ENCODE peak calls at places on chromosomes 2 and 18, in ten cellular contexts. One of them, this sample, is unnamed.

GRCh38 chr18:58640428-58640805 is 11.5 kb upstream of the ALPK2 start:
- DNase-seq in stimulated activated CD4-positive, alpha-beta T cell treated with anti-CD3 and anti-CD28 coated beads, Interleukin-4, amount 100 ng/mL, for 24 hours: no peak
- DNase-seq in DND-41: no peak
- DNase-seq in CD8-positive, alpha-beta T cell: no peak
- DNase-seq in OCI-LY7: no peak
- DNase-seq in fibroblast of lung: no peak
- DNase-seq in HTR-8/SVneo: no peak
- DNase-seq in sigmoid colon: no peak
- DNase-seq in ACHN: no peak
- DNase-seq in suprapubic skin: no peak
- DNase-seq in this sample: no peak

GRCh38 chr2:168758970-168759820 is 43.2 kb upstream of the NOSTRIN start:
- DNase-seq in stimulated activated CD4-positive, alpha-beta T cell treated with anti-CD3 and anti-CD28 coated beads, Interleukin-4, amount 100 ng/mL, for 24 hours: peak
- DNase-seq in DND-41: peak
- DNase-seq in CD8-positive, alpha-beta T cell: no peak
- DNase-seq in OCI-LY7: peak
- DNase-seq in fibroblast of lung: peak
- DNase-seq in HTR-8/SVneo: peak
- DNase-seq in sigmoid colon: no peak
- DNase-seq in ACHN: peak
- DNase-seq in suprapubic skin: no peak
- DNase-seq in this sample: no peak

GRCh38 chr18:40676676-40677075 is 1278.4 kb upstream of the PIK3C3 start:
- DNase-seq in stimulated activated CD4-positive, alpha-beta T cell treated with anti-CD3 and anti-CD28 coated beads, Interleukin-4, amount 100 ng/mL, for 24 hours: no peak
- DNase-seq in DND-41: no peak
- DNase-seq in CD8-positive, alpha-beta T cell: no peak
- DNase-seq in OCI-LY7: no peak
- DNase-seq in fibroblast of lung: no peak
- DNase-seq in HTR-8/SVneo: no peak
- DNase-seq in sigmoid colon: no peak
- DNase-seq in ACHN: no peak
- DNase-seq in suprapubic skin: no peak
- DNase-seq in this sample: no peak

GRCh38 chr2:30717081-30717650 is 90.1 kb downstream of the CAPN13 start:
- DNase-seq in stimulated activated CD4-positive, alpha-beta T cell treated with anti-CD3 and anti-CD28 coated beads, Interleukin-4, amount 100 ng/mL, for 24 hours: no peak
- DNase-seq in DND-41: no peak
- DNase-seq in CD8-positive, alpha-beta T cell: no peak
- DNase-seq in OCI-LY7: no peak
- DNase-seq in fibroblast of lung: no peak
- DNase-seq in HTR-8/SVneo: no peak
- DNase-seq in sigmoid colon: no peak
- DNase-seq in ACHN: no peak
- DNase-seq in suprapubic skin: no peak
- DNase-seq in this sample: no peak

GRCh38 chr2:97736185-97736584 is 22.8 kb downstream of the ZAP70 start:
- DNase-seq in stimulated activated CD4-positive, alpha-beta T cell treated with anti-CD3 and anti-CD28 coated beads, Interleukin-4, amount 100 ng/mL, for 24 hours: no peak
- DNase-seq in DND-41: no peak
- DNase-seq in CD8-positive, alpha-beta T cell: no peak
- DNase-seq in OCI-LY7: no peak
- DNase-seq in fibroblast of lung: no peak
- DNase-seq in HTR-8/SVneo: no peak
- DNase-seq in sigmoid colon: no peak
- DNase-seq in ACHN: no peak
- DNase-seq in suprapubic skin: no peak
- DNase-seq in this sample: no peak

GRCh38 chr2:159200498-159200897 is 86.0 kb downstream of the WDSUB1 start:
- DNase-seq in stimulated activated CD4-positive, alpha-beta T cell treated with anti-CD3 and anti-CD28 coated beads, Interleukin-4, amount 100 ng/mL, for 24 hours: no peak
- DNase-seq in DND-41: no peak
- DNase-seq in CD8-positive, alpha-beta T cell: no peak
- DNase-seq in OCI-LY7: no peak
- DNase-seq in fibroblast of lung: peak
- DNase-seq in HTR-8/SVneo: no peak
- DNase-seq in sigmoid colon: no peak
- DNase-seq in ACHN: no peak
- DNase-seq in suprapubic skin: no peak
- DNase-seq in this sample: no peak

GRCh38 chr18:77177009-77177408 is 44.4 kb upstream of the MBP start:
- DNase-seq in stimulated activated CD4-positive, alpha-beta T cell treated with anti-CD3 and anti-CD28 coated beads, Interleukin-4, amount 100 ng/mL, for 24 hours: no peak
- DNase-seq in DND-41: no peak
- DNase-seq in CD8-positive, alpha-beta T cell: no peak
- DNase-seq in OCI-LY7: no peak
- DNase-seq in fibroblast of lung: peak
- DNase-seq in HTR-8/SVneo: no peak
- DNase-seq in sigmoid colon: no peak
- DNase-seq in ACHN: no peak
- DNase-seq in suprapubic skin: no peak
- DNase-seq in this sample: no peak

GRCh38 chr2:241237949-241238371 is 49.5 kb downstream of the ANO7 start:
- DNase-seq in stimulated activated CD4-positive, alpha-beta T cell treated with anti-CD3 and anti-CD28 coated beads, Interleukin-4, amount 100 ng/mL, for 24 hours: no peak
- DNase-seq in DND-41: no peak
- DNase-seq in CD8-positive, alpha-beta T cell: no peak
- DNase-seq in OCI-LY7: no peak
- DNase-seq in fibroblast of lung: no peak
- DNase-seq in HTR-8/SVneo: no peak
- DNase-seq in sigmoid colon: peak
- DNase-seq in ACHN: no peak
- DNase-seq in suprapubic skin: peak
- DNase-seq in this sample: no peak

GRCh38 chr2:104127049-104127770 is 726.7 kb upstream of the POU3F3 start:
- DNase-seq in stimulated activated CD4-positive, alpha-beta T cell treated with anti-CD3 and anti-CD28 coated beads, Interleukin-4, amount 100 ng/mL, for 24 hours: no peak
- DNase-seq in DND-41: no peak
- DNase-seq in CD8-positive, alpha-beta T cell: no peak
- DNase-seq in OCI-LY7: no peak
- DNase-seq in fibroblast of lung: no peak
- DNase-seq in HTR-8/SVneo: no peak
- DNase-seq in sigmoid colon: no peak
- DNase-seq in ACHN: no peak
- DNase-seq in suprapubic skin: no peak
- DNase-seq in this sample: no peak

GRCh38 chr2:108409768-108410167 is 32.0 kb downstream of the SULT1C4 start:
- DNase-seq in stimulated activated CD4-positive, alpha-beta T cell treated with anti-CD3 and anti-CD28 coated beads, Interleukin-4, amount 100 ng/mL, for 24 hours: no peak
- DNase-seq in DND-41: no peak
- DNase-seq in CD8-positive, alpha-beta T cell: no peak
- DNase-seq in OCI-LY7: no peak
- DNase-seq in fibroblast of lung: peak
- DNase-seq in HTR-8/SVneo: no peak
- DNase-seq in sigmoid colon: no peak
- DNase-seq in ACHN: no peak
- DNase-seq in suprapubic skin: no peak
- DNase-seq in this sample: no peak

GRCh38 chr2:68740184-68740914 is 5.7 kb downstream of the ARHGAP25 start:
- DNase-seq in stimulated activated CD4-positive, alpha-beta T cell treated with anti-CD3 and anti-CD28 coated beads, Interleukin-4, amount 100 ng/mL, for 24 hours: peak
- DNase-seq in DND-41: no peak
- DNase-seq in CD8-positive, alpha-beta T cell: no peak
- DNase-seq in OCI-LY7: no peak
- DNase-seq in fibroblast of lung: no peak
- DNase-seq in HTR-8/SVneo: no peak
- DNase-seq in sigmoid colon: no peak
- DNase-seq in ACHN: no peak
- DNase-seq in suprapubic skin: no peak
- DNase-seq in this sample: no peak

GRCh38 chr2:230713331-230714121 is 884 bp downstream of the CAB39 start:
- DNase-seq in stimulated activated CD4-positive, alpha-beta T cell treated with anti-CD3 and anti-CD28 coated beads, Interleukin-4, amount 100 ng/mL, for 24 hours: peak
- DNase-seq in DND-41: peak
- DNase-seq in CD8-positive, alpha-beta T cell: peak
- DNase-seq in OCI-LY7: peak
- DNase-seq in fibroblast of lung: no peak
- DNase-seq in HTR-8/SVneo: no peak
- DNase-seq in sigmoid colon: peak
- DNase-seq in ACHN: peak
- DNase-seq in suprapubic skin: peak
- DNase-seq in this sample: peak

GRCh38 chr2:30276455-30276911 is 45.1 kb downstream of the LBH start:
- DNase-seq in stimulated activated CD4-positive, alpha-beta T cell treated with anti-CD3 and anti-CD28 coated beads, Interleukin-4, amount 100 ng/mL, for 24 hours: peak
- DNase-seq in DND-41: no peak
- DNase-seq in CD8-positive, alpha-beta T cell: no peak
- DNase-seq in OCI-LY7: no peak
- DNase-seq in fibroblast of lung: no peak
- DNase-seq in HTR-8/SVneo: no peak
- DNase-seq in sigmoid colon: no peak
- DNase-seq in ACHN: no peak
- DNase-seq in suprapubic skin: no peak
- DNase-seq in this sample: no peak

GRCh38 chr2:129443235-129443884 is 536.1 kb upstream of the RAB6C start:
- DNase-seq in stimulated activated CD4-positive, alpha-beta T cell treated with anti-CD3 and anti-CD28 coated beads, Interleukin-4, amount 100 ng/mL, for 24 hours: no peak
- DNase-seq in DND-41: peak
- DNase-seq in CD8-positive, alpha-beta T cell: no peak
- DNase-seq in OCI-LY7: peak
- DNase-seq in fibroblast of lung: no peak
- DNase-seq in HTR-8/SVneo: no peak
- DNase-seq in sigmoid colon: no peak
- DNase-seq in ACHN: no peak
- DNase-seq in suprapubic skin: no peak
- DNase-seq in this sample: no peak

GRCh38 chr2:240999001-240999791 is 778 bp downstream of the SNED1 start:
- DNase-seq in stimulated activated CD4-positive, alpha-beta T cell treated with anti-CD3 and anti-CD28 coated beads, Interleukin-4, amount 100 ng/mL, for 24 hours: no peak
- DNase-seq in DND-41: no peak
- DNase-seq in CD8-positive, alpha-beta T cell: no peak
- DNase-seq in OCI-LY7: no peak
- DNase-seq in fibroblast of lung: no peak
- DNase-seq in HTR-8/SVneo: no peak
- DNase-seq in sigmoid colon: peak
- DNase-seq in ACHN: no peak
- DNase-seq in suprapubic skin: peak
- DNase-seq in this sample: no peak

GRCh38 chr2:3342324-3342723 is 35.3 kb downstream of the EIPR1 start:
- DNase-seq in stimulated activated CD4-positive, alpha-beta T cell treated with anti-CD3 and anti-CD28 coated beads, Interleukin-4, amount 100 ng/mL, for 24 hours: no peak
- DNase-seq in DND-41: no peak
- DNase-seq in CD8-positive, alpha-beta T cell: no peak
- DNase-seq in OCI-LY7: no peak
- DNase-seq in fibroblast of lung: no peak
- DNase-seq in HTR-8/SVneo: no peak
- DNase-seq in sigmoid colon: no peak
- DNase-seq in ACHN: no peak
- DNase-seq in suprapubic skin: no peak
- DNase-seq in this sample: no peak

GRCh38 chr2:6184532-6185302 is 492.5 kb downstream of the SOX11 start:
- DNase-seq in stimulated activated CD4-positive, alpha-beta T cell treated with anti-CD3 and anti-CD28 coated beads, Interleukin-4, amount 100 ng/mL, for 24 hours: no peak
- DNase-seq in DND-41: no peak
- DNase-seq in CD8-positive, alpha-beta T cell: no peak
- DNase-seq in OCI-LY7: no peak
- DNase-seq in fibroblast of lung: peak
- DNase-seq in HTR-8/SVneo: no peak
- DNase-seq in sigmoid colon: no peak
- DNase-seq in ACHN: no peak
- DNase-seq in suprapubic skin: no peak
- DNase-seq in this sample: no peak

GRCh38 chr2:88188741-88189140 is 18.6 kb downstream of the THNSL2 start:
- DNase-seq in stimulated activated CD4-positive, alpha-beta T cell treated with anti-CD3 and anti-CD28 coated beads, Interleukin-4, amount 100 ng/mL, for 24 hours: no peak
- DNase-seq in DND-41: no peak
- DNase-seq in CD8-positive, alpha-beta T cell: no peak
- DNase-seq in OCI-LY7: no peak
- DNase-seq in fibroblast of lung: peak
- DNase-seq in HTR-8/SVneo: no peak
- DNase-seq in sigmoid colon: no peak
- DNase-seq in ACHN: no peak
- DNase-seq in suprapubic skin: no peak
- DNase-seq in this sample: no peak

GRCh38 chr2:71277536-71278103 is 50.7 kb upstream of the PAIP2B start:
- DNase-seq in stimulated activated CD4-positive, alpha-beta T cell treated with anti-CD3 and anti-CD28 coated beads, Interleukin-4, amount 100 ng/mL, for 24 hours: peak
- DNase-seq in DND-41: no peak
- DNase-seq in CD8-positive, alpha-beta T cell: no peak
- DNase-seq in OCI-LY7: peak
- DNase-seq in fibroblast of lung: no peak
- DNase-seq in HTR-8/SVneo: peak
- DNase-seq in sigmoid colon: no peak
- DNase-seq in ACHN: peak
- DNase-seq in suprapubic skin: no peak
- DNase-seq in this sample: no peak

GRCh38 chr2:70935468-70936164 is at the start of gene ATP6V1B1:
- DNase-seq in stimulated activated CD4-positive, alpha-beta T cell treated with anti-CD3 and anti-CD28 coated beads, Interleukin-4, amount 100 ng/mL, for 24 hours: no peak
- DNase-seq in DND-41: no peak
- DNase-seq in CD8-positive, alpha-beta T cell: no peak
- DNase-seq in OCI-LY7: no peak
- DNase-seq in fibroblast of lung: no peak
- DNase-seq in HTR-8/SVneo: no peak
- DNase-seq in sigmoid colon: peak
- DNase-seq in ACHN: no peak
- DNase-seq in suprapubic skin: no peak
- DNase-seq in this sample: no peak

GRCh38 chr2:28377201-28377816 is 15.3 kb upstream of the FOSL2 start:
- DNase-seq in stimulated activated CD4-positive, alpha-beta T cell treated with anti-CD3 and anti-CD28 coated beads, Interleukin-4, amount 100 ng/mL, for 24 hours: no peak
- DNase-seq in DND-41: no peak
- DNase-seq in CD8-positive, alpha-beta T cell: no peak
- DNase-seq in OCI-LY7: no peak
- DNase-seq in fibroblast of lung: no peak
- DNase-seq in HTR-8/SVneo: no peak
- DNase-seq in sigmoid colon: no peak
- DNase-seq in ACHN: no peak
- DNase-seq in suprapubic skin: no peak
- DNase-seq in this sample: no peak

GRCh38 chr2:107986278-107987217 is at the start of gene SLC5A7:
- DNase-seq in stimulated activated CD4-positive, alpha-beta T cell treated with anti-CD3 and anti-CD28 coated beads, Interleukin-4, amount 100 ng/mL, for 24 hours: no peak
- DNase-seq in DND-41: no peak
- DNase-seq in CD8-positive, alpha-beta T cell: no peak
- DNase-seq in OCI-LY7: no peak
- DNase-seq in fibroblast of lung: no peak
- DNase-seq in HTR-8/SVneo: no peak
- DNase-seq in sigmoid colon: no peak
- DNase-seq in ACHN: no peak
- DNase-seq in suprapubic skin: no peak
- DNase-seq in this sample: no peak

GRCh38 chr18:60984496-60984895 is 348.7 kb upstream of the CDH20 start:
- DNase-seq in stimulated activated CD4-positive, alpha-beta T cell treated with anti-CD3 and anti-CD28 coated beads, Interleukin-4, amount 100 ng/mL, for 24 hours: no peak
- DNase-seq in DND-41: no peak
- DNase-seq in CD8-positive, alpha-beta T cell: no peak
- DNase-seq in OCI-LY7: no peak
- DNase-seq in fibroblast of lung: peak
- DNase-seq in HTR-8/SVneo: peak
- DNase-seq in sigmoid colon: no peak
- DNase-seq in ACHN: no peak
- DNase-seq in suprapubic skin: no peak
- DNase-seq in this sample: no peak

GRCh38 chr18:51051105-51051712 is 21.2 kb downstream of the SMAD4 start:
- DNase-seq in stimulated activated CD4-positive, alpha-beta T cell treated with anti-CD3 and anti-CD28 coated beads, Interleukin-4, amount 100 ng/mL, for 24 hours: peak
- DNase-seq in DND-41: no peak
- DNase-seq in CD8-positive, alpha-beta T cell: no peak
- DNase-seq in OCI-LY7: peak
- DNase-seq in fibroblast of lung: peak
- DNase-seq in HTR-8/SVneo: no peak
- DNase-seq in sigmoid colon: no peak
- DNase-seq in ACHN: peak
- DNase-seq in suprapubic skin: no peak
- DNase-seq in this sample: no peak

GRCh38 chr18:13381331-13381730 is 162.8 kb downstream of the LDLRAD4 start:
- DNase-seq in stimulated activated CD4-positive, alpha-beta T cell treated with anti-CD3 and anti-CD28 coated beads, Interleukin-4, amount 100 ng/mL, for 24 hours: no peak
- DNase-seq in DND-41: no peak
- DNase-seq in CD8-positive, alpha-beta T cell: no peak
- DNase-seq in OCI-LY7: no peak
- DNase-seq in fibroblast of lung: no peak
- DNase-seq in HTR-8/SVneo: no peak
- DNase-seq in sigmoid colon: peak
- DNase-seq in ACHN: no peak
- DNase-seq in suprapubic skin: no peak
- DNase-seq in this sample: no peak

GRCh38 chr2:240319221-240319854 is 116.1 kb upstream of the GPC1 start:
- DNase-seq in stimulated activated CD4-positive, alpha-beta T cell treated with anti-CD3 and anti-CD28 coated beads, Interleukin-4, amount 100 ng/mL, for 24 hours: no peak
- DNase-seq in DND-41: no peak
- DNase-seq in CD8-positive, alpha-beta T cell: no peak
- DNase-seq in OCI-LY7: no peak
- DNase-seq in fibroblast of lung: peak
- DNase-seq in HTR-8/SVneo: no peak
- DNase-seq in sigmoid colon: no peak
- DNase-seq in ACHN: no peak
- DNase-seq in suprapubic skin: no peak
- DNase-seq in this sample: no peak

GRCh38 chr2:82511894-82512293 is 1947.2 kb downstream of the SUCLG1 start:
- DNase-seq in stimulated activated CD4-positive, alpha-beta T cell treated with anti-CD3 and anti-CD28 coated beads, Interleukin-4, amount 100 ng/mL, for 24 hours: no peak
- DNase-seq in DND-41: no peak
- DNase-seq in CD8-positive, alpha-beta T cell: no peak
- DNase-seq in OCI-LY7: no peak
- DNase-seq in fibroblast of lung: no peak
- DNase-seq in HTR-8/SVneo: no peak
- DNase-seq in sigmoid colon: no peak
- DNase-seq in ACHN: no peak
- DNase-seq in suprapubic skin: no peak
- DNase-seq in this sample: no peak

GRCh38 chr18:23885750-23886149 is 128.8 kb upstream of the TTC39C start:
- DNase-seq in stimulated activated CD4-positive, alpha-beta T cell treated with anti-CD3 and anti-CD28 coated beads, Interleukin-4, amount 100 ng/mL, for 24 hours: no peak
- DNase-seq in DND-41: no peak
- DNase-seq in CD8-positive, alpha-beta T cell: no peak
- DNase-seq in OCI-LY7: no peak
- DNase-seq in fibroblast of lung: no peak
- DNase-seq in HTR-8/SVneo: no peak
- DNase-seq in sigmoid colon: no peak
- DNase-seq in ACHN: no peak
- DNase-seq in suprapubic skin: no peak
- DNase-seq in this sample: no peak